ENCODE peak calls at places on chromosomes 6 and 20, in five cellular contexts. Q is neuronal stem cell; K is CD8-positive, alpha-beta memory T cell; N is body of pancreas; V is left ventricle myocardium inferior. F is an unnamed sample.

GRCh38 chr6:139821669-139822223 is 447.3 kb upstream of the CITED2 start:
- DNase-seq in Q (no peak), K (no peak), N (no peak), V (no peak), F (no peak)

GRCh38 chr6:38279423-38279822 is 360.3 kb downstream of the BTBD9 start:
- DNase-seq in Q (no peak), K (no peak), N (no peak), V (no peak), F (no peak)

GRCh38 chr20:20407891-20408805 is 40.2 kb downstream of the INSM1 start:
- DNase-seq in Q (no peak), K (no peak), N (no peak), V (no peak), F (no peak)

GRCh38 chr6:16405349-16405865 is 167.0 kb downstream of the GMPR start:
- DNase-seq in Q (no peak), K (no peak), N (no peak), V (no peak), F (no peak)

GRCh38 chr6:166958926-166959861 is 2.8 kb upstream of the RNASET2 start:
- DNase-seq in Q (no peak), K (peak; percentile 69), N (peak; percentile 58), V (no peak), F (peak; percentile 47)

GRCh38 chr6:125995972-125996580 is 9.7 kb downstream of the TRMT11 start:
- DNase-seq in Q (peak; percentile 61), K (peak; percentile 74), N (peak; percentile 44), V (peak; percentile 39), F (peak; percentile 59)

GRCh38 chr6:4856779-4857178 is 80.6 kb downstream of the CDYL start:
- DNase-seq in Q (no peak), K (no peak), N (no peak), V (no peak), F (no peak)

GRCh38 chr6:10412948-10413849 is 1.7 kb downstream of the TFAP2A start:
- DNase-seq in Q (no peak), K (no peak), N (peak; percentile 61), V (no peak), F (no peak)

GRCh38 chr20:56503911-56504310 is 20.6 kb upstream of the FAM209A start:
- DNase-seq in Q (no peak), K (no peak), N (no peak), V (no peak), F (no peak)

GRCh38 chr6:38594008-38594665 is 45.6 kb downstream of the BTBD9 start:
- DNase-seq in Q (no peak), K (no peak), N (no peak), V (no peak), F (no peak)

GRCh38 chr6:26205161-26205624 is 118.0 kb downstream of the HFE start:
- DNase-seq in Q (peak; percentile 68), K (peak; percentile 94), N (peak; percentile 75), V (peak; percentile 76), F (peak; percentile 63)

GRCh38 chr6:97697450-97697849 is 414.4 kb upstream of the MMS22L start:
- DNase-seq in Q (no peak), K (no peak), N (no peak), V (no peak), F (no peak)

GRCh38 chr20:48846516-48847492 is 19.0 kb upstream of the PREX1 start:
- DNase-seq in Q (no peak), K (no peak), N (no peak), V (no peak), F (no peak)

GRCh38 chr6:31775184-31775583 is 1.9 kb downstream of the VWA7 start:
- DNase-seq in Q (no peak), K (no peak), N (no peak), V (no peak), F (no peak)

GRCh38 chr6:46993846-46994245 is 48.3 kb downstream of the ADGRF1 start:
- DNase-seq in Q (no peak), K (no peak), N (no peak), V (no peak), F (no peak)

GRCh38 chr6:160102956-160103824 is 18.4 kb upstream of the SLC22A1 start:
- DNase-seq in Q (peak; percentile 8), K (no peak), N (no peak), V (no peak), F (no peak)

GRCh38 chr6:113859349-113860164 is 2.4 kb downstream of the MARCKS start:
- DNase-seq in Q (no peak), K (no peak), N (peak; percentile 31), V (peak; percentile 38), F (no peak)

GRCh38 chr6:10481101-10481500 is 40.0 kb upstream of the GCNT2 start:
- DNase-seq in Q (no peak), K (no peak), N (no peak), V (no peak), F (no peak)

GRCh38 chr6:2786269-2786668 is 21.1 kb downstream of the WRNIP1 start:
- DNase-seq in Q (no peak), K (no peak), N (no peak), V (no peak), F (no peak)

GRCh38 chr6:154995241-154996162 is at the start of gene TIAM2:
- DNase-seq in Q (peak; percentile 62), K (no peak), N (no peak), V (peak; percentile 17), F (no peak)

GRCh38 chr6:88422831-88423230 is 256.7 kb upstream of the CNR1 start:
- DNase-seq in Q (no peak), K (no peak), N (no peak), V (no peak), F (no peak)

DNA sequence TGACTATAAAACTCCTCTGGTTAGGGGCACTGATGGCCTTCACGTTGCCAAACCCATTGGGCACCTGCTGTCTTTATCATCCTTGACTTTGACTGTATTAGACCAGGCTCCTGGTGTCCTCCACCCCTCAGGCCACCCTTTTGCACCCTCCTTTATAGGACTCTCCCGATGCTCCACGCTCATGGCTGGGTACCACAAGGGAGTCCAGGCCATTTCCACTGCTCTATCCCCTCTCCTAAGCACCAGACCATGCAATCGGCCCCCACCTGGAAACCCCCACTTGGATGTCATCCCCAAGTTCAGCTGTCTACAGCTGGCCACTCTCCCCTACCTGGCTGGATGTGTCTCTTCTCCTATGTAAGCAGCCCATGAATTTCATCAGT is 115.2 kb downstream of the TOX2 start:
- DNase-seq in Q (no peak), K (no peak), N (no peak), V (no peak), F (no peak)
- H3K9me3 ChIP-seq in Q (no peaks in the 10 kb centered on the region), K (no peaks in the 10 kb centered on the region), N (no peaks in the 10 kb centered on the region), V (no peaks in the 10 kb centered on the region), F (no peaks in the 10 kb centered on the region)

DNA sequence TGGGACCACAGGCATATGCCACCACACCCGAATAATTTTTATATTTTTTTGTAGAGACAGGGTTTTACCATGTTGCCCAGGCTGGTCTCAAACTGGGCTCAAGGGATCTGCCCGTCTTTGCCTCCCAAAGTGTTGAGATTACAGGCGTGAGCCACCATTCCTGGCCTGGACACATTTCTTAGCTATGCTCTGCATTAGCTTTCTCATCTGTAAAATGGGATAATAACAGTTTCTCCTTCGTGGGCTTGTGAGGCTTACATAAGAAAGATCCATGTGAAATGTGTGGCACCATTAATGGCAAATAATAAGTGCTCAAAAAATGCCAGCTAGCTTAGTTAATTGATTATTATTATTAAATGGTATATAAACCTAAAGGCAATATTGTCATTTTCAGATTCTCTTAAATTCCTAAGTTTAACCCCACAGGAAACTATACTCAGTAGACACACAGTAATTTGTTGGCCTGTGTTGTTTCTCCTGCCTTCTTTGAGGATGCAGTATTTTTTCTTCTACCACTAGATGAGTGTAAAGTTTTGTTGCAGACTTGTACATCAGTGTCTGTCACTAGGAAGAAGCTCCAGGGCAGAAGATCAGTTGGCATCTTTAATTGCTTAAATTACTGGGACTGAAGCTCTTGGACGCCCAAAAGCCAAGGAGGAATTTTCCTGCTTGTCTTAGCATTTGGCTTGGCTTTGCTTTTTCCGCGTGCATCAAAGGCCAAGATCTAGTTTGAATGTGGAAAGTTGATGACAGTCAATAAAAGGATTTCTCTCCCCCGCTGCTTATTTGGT is 162.3 kb upstream of the ZNF217 start:
- DNase-seq in Q (no peak), K (no peak), N (no peak), V (no peak), F (no peak)
- H3K9me3 ChIP-seq in Q (no peaks in the 10 kb centered on the region), K (no peaks in the 10 kb centered on the region), N (no peaks in the 10 kb centered on the region), V (no peaks in the 10 kb centered on the region), F (no peaks in the 10 kb centered on the region)

GRCh38 chr6:81937296-81937937 is 184.9 kb upstream of the TENT5A start:
- DNase-seq in Q (no peak), K (no peak), N (no peak), V (no peak), F (no peak)

GRCh38 chr6:81938014-81938761 is 185.7 kb upstream of the TENT5A start:
- DNase-seq in Q (no peak), K (no peak), N (peak; percentile 73), V (no peak), F (no peak)

GRCh38 chr6:81939774-81940165 is 187.3 kb upstream of the TENT5A start:
- DNase-seq in Q (no peak), K (no peak), N (no peak), V (no peak), F (no peak)

GRCh38 chr6:81940451-81940850 is 188.0 kb upstream of the TENT5A start:
- DNase-seq in Q (no peak), K (no peak), N (no peak), V (no peak), F (no peak)

GRCh38 chr6:81938991-81939773 is 186.7 kb upstream of the TENT5A start:
- DNase-seq in Q (no peak), K (no peak), N (no peak), V (no peak), F (no peak)
- H3K9me3 ChIP-seq in Q (no peaks in the 10 kb centered on the region), K (no peaks in the 10 kb centered on the region), N (no peaks in the 10 kb centered on the region), V (no peaks in the 10 kb centered on the region), F (no peaks in the 10 kb centered on the region)

GRCh38 chr6:143664171-143664570 is 13.6 kb upstream of the PHACTR2 start:
- DNase-seq in Q (no peak), K (no peak), N (no peak), V (no peak), F (no peak)
- H3K9me3 ChIP-seq in Q (peaks cover 14% of the 10 kb centered on the region), K (no peaks in the 10 kb centered on the region), N (no peaks in the 10 kb centered on the region), V (peaks cover 66% of the 10 kb centered on the region), F (no peaks in the 10 kb centered on the region)

GRCh38 chr6:168719901-168720300 is 278.9 kb downstream of the SMOC2 start:
- DNase-seq in Q (no peak), K (no peak), N (no peak), V (no peak), F (no peak)
- H3K9me3 ChIP-seq in Q (peaks cover 5% of the 10 kb centered on the region), K (no peaks in the 10 kb centered on the region), N (no peaks in the 10 kb centered on the region), V (no peaks in the 10 kb centered on the region), F (no peaks in the 10 kb centered on the region)

DNA sequence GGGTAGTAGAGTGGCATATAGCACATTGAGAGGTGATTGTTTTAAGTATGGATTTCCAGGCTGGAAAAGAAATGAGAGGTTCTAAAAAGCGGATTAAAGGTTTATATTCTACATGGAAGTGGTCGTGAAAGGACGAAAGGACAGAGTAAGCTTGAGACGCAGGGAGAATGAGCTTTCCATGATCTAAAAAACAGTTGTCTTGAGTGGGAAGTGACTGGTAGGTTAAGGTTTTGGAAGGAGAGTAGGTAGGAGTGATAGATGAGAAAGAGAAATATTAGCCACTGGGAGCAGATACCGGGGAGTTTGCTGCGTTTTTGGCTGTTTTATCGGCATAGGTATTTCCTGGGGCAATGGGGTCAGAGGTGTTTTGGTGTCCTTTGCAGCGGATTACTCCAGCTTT is 750.6 kb upstream of the ADGRB3 start:
- DNase-seq in Q (no peak), K (no peak), N (no peak), V (no peak), F (no peak)
- H3K9me3 ChIP-seq in Q (no peaks in the 10 kb centered on the region), K (no peaks in the 10 kb centered on the region), N (no peaks in the 10 kb centered on the region), V (peaks cover 24% of the 10 kb centered on the region), F (no peaks in the 10 kb centered on the region)